ENCODE peak calls at places on chromosome 20, in four cellular contexts. Y is heart left ventricle, S is foreskin keratinocyte, R is heart right ventricle. K is an unnamed sample.

GRCh38 chr20:37053230-37053950 is 42.4 kb downstream of the RBL1 start:
- DNase-seq in Y (no peak), S (no peak), R (no peak), K (no peak)

GRCh38 chr20:50670126-50670862 is 21.0 kb downstream of the RIPOR3 start:
- DNase-seq in Y (no peak), S (peak), R (no peak), K (peak)

GRCh38 chr20:20520776-20521175 is 152.9 kb downstream of the INSM1 start:
- DNase-seq in Y (no peak), S (peak), R (no peak), K (peak)

GRCh38 chr20:61447950-61448349 is 195.9 kb downstream of the CDH4 start:
- DNase-seq in Y (no peak), S (no peak), R (no peak), K (no peak)

GRCh38 chr20:57576002-57576401 is 15.1 kb downstream of the PCK1 start:
- DNase-seq in Y (no peak), S (no peak), R (no peak), K (no peak)

GRCh38 chr20:57801046-57801445 is 91.2 kb upstream of the PMEPA1 start:
- DNase-seq in Y (no peak), S (no peak), R (no peak), K (no peak)

GRCh38 chr20:22339091-22339881 is 245.1 kb downstream of the FOXA2 start:
- DNase-seq in Y (no peak), S (peak), R (no peak), K (peak)

GRCh38 chr20:19784511-19785172 is 26.6 kb downstream of the RIN2 start:
- DNase-seq in Y (no peak), S (peak), R (peak), K (peak)

GRCh38 chr20:51383891-51384510 is 158.5 kb downstream of the NFATC2 start:
- DNase-seq in Y (no peak), S (no peak), R (no peak), K (no peak)

GRCh38 chr20:57408131-57408530 is 16.9 kb downstream of the RBM38 start:
- DNase-seq in Y (no peak), S (no peak), R (no peak), K (no peak)

GRCh38 chr20:50296450-50297375 is 106.1 kb downstream of the CEBPB start:
- DNase-seq in Y (no peak), S (no peak), R (no peak), K (no peak)

GRCh38 chr20:58808296-58809046 is 42.2 kb downstream of the GNAS-AS1 start:
- DNase-seq in Y (peak), S (no peak), R (no peak), K (no peak)

GRCh38 chr20:10925767-10926166 is 252.0 kb upstream of the JAG1 start:
- DNase-seq in Y (no peak), S (no peak), R (no peak), K (no peak)

GRCh38 chr20:10652660-10653191 is 21.1 kb downstream of the JAG1 start:
- DNase-seq in Y (no peak), S (no peak), R (no peak), K (no peak)

GRCh38 chr20:61548069-61548468 is 296.0 kb downstream of the CDH4 start:
- DNase-seq in Y (no peak), S (no peak), R (no peak), K (no peak)

GRCh38 chr20:309306-309840 is 12.0 kb downstream of the ZCCHC3 start:
- DNase-seq in Y (no peak), S (no peak), R (no peak), K (no peak)

GRCh38 chr20:48407710-48408109 is 420.1 kb downstream of the PREX1 start:
- DNase-seq in Y (no peak), S (no peak), R (no peak), K (no peak)

GRCh38 chr20:48403362-48403761 is 424.4 kb downstream of the PREX1 start:
- DNase-seq in Y (no peak), S (no peak), R (no peak), K (no peak)

GRCh38 chr20:48406462-48407235 is 421.1 kb downstream of the PREX1 start:
- DNase-seq in Y (no peak), S (no peak), R (no peak), K (no peak)

GRCh38 chr20:48404598-48404997 is 423.2 kb downstream of the PREX1 start:
- DNase-seq in Y (no peak), S (no peak), R (no peak), K (no peak)

DNA sequence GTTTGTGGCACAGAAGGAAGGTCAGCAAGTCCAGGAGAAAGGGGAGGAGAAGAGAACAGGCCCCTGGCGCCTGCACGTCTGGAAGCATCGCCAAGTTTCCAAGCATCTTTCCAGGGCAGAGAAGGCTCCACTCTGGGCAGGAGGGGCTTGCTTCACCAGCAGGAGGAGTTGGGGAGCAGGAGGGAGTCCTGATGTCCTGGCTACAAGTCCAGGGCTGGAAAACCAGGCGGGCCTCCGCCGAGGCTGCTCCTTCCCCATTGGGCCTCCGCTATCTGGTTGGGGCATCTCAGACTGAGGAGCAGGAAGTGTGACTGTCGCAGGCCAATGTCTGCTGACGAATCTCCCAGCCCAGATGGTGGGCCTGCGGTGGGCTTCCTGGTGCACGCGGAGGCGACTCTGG is 421.9 kb downstream of the PREX1 start:
- DNase-seq in Y (no peak), S (no peak), R (no peak), K (no peak)
- TF ChIP-seq CTCF in Y (no peak), S (no peak), R (no peak), K (no peak)

DNA sequence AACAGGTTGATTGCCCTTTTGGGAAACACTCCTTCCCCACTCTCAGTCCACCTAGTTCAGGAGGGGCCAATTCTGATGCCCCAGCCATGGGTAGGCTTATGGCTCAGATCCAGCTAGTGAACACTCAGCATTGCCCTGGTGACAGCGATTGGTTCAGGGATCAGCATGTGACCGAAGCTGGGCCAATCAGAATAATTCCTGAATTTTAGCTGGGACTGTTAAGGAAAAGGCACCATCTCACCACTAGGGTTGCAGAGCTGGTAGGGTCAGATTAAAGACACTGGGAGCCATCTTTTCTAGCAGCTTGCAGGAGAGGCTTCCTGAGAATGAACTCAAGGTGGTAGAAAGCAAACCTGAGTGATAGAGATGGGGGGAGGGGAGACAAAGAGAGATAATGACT is 44.4 kb downstream of the EYA2 start:
- DNase-seq in Y (no peak), S (peak), R (no peak), K (no peak)
- TF ChIP-seq CTCF in Y (no peak), S (peak), R (no peak), K (peak)

GRCh38 chr20:32577023-32577422 is 8.1 kb downstream of the NOL4L start:
- DNase-seq in Y (no peak), S (no peak), R (no peak), K (no peak)
- TF ChIP-seq CTCF in Y (no peak), S (no peak), R (no peak), K (peak)

GRCh38 chr20:15916623-15917022 is 656.6 kb downstream of the KIF16B start:
- DNase-seq in Y (no peak), S (peak), R (no peak), K (no peak)

GRCh38 chr20:15917333-15917732 is 655.9 kb downstream of the KIF16B start:
- DNase-seq in Y (no peak), S (peak), R (no peak), K (no peak)

GRCh38 chr20:15919118-15919517 is 654.1 kb downstream of the KIF16B start:
- DNase-seq in Y (no peak), S (no peak), R (no peak), K (no peak)

GRCh38 chr20:15922556-15922955 is 650.7 kb downstream of the KIF16B start:
- DNase-seq in Y (no peak), S (no peak), R (no peak), K (no peak)

DNA sequence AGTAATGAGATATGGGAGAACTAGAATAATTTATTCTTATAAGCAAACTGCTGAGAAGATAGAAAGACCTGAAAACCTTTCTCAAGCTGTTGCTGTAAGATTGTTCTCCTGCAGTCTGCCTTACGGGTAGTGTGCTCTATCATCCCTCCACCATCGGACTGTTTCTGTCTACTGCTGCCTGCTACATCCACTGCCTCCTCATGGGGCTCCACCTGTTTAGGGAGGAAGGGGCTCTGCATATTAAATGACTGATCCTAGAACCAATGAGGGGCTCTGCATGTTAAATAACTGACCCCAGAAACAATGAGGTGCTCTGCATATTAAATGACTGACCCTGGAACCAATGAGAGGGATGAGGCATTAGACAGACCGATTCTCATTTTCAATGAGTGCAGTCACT is 654.6 kb downstream of the KIF16B start:
- DNase-seq in Y (no peak), S (no peak), R (no peak), K (no peak)
- TF ChIP-seq CTCF in Y (no peak), S (no peak), R (no peak), K (no peak)

GRCh38 chr20:4491643-4492042 is 230.1 kb upstream of the PRND start:
- DNase-seq in Y (no peak), S (no peak), R (no peak), K (no peak)

GRCh38 chr20:4490595-4491280 is 231.0 kb upstream of the PRND start:
- DNase-seq in Y (no peak), S (peak), R (no peak), K (no peak)

GRCh38 chr20:4490045-4490444 is 231.7 kb upstream of the PRND start:
- DNase-seq in Y (no peak), S (no peak), R (no peak), K (no peak)

GRCh38 chr20:4488407-4489339 is 233.0 kb upstream of the PRND start:
- DNase-seq in Y (no peak), S (peak), R (no peak), K (no peak)

GRCh38 chr20:4493386-4493785 is 228.3 kb upstream of the PRND start:
- DNase-seq in Y (no peak), S (no peak), R (no peak), K (no peak)
- TF ChIP-seq CTCF in Y (no peak), S (no peak), R (no peak), K (no peak)

K was measured in kidney epithelial cell.